ENCODE peak calls at places on chromosomes 1 and 21, in seven cellular contexts. C is IMR-90; W is PC-3; Z is HCT116; Q is CD8-positive, alpha-beta memory T cell; D is lung; G is OCI-LY7. N is an unnamed sample. For H3K4me1, the result is how much of the 10 kb centered on the place peaks cover.

GRCh38 chr21:37877171-37877570 is 39.1 kb downstream of the KCNJ6 start:
- DNase-seq in Z (no peak), C (peak), D (no peak), W (peak), G (no peak), Q (no peak), N (no peak)

GRCh38 chr1:243447844-243448243 is 192.0 kb downstream of the SDCCAG8 start:
- DNase-seq in W (no peak), D (no peak), G (no peak), Z (no peak), Q (no peak), C (no peak), N (no peak)

GRCh38 chr1:88175120-88175630 is 508.9 kb upstream of the PKN2 start:
- DNase-seq in W (no peak), G (no peak), D (no peak), Q (no peak), C (no peak), Z (no peak), N (no peak)

GRCh38 chr1:204637985-204638356 is 47.6 kb downstream of the LRRN2 start:
- DNase-seq in G (no peak), Q (no peak), C (no peak), Z (no peak), W (no peak), D (no peak), N (no peak)

GRCh38 chr1:233647083-233647482 is 33.2 kb downstream of the KCNK1 start:
- DNase-seq in D (no peak), Q (no peak), Z (no peak), G (no peak), C (no peak), W (no peak), N (no peak)

GRCh38 chr1:63929106-63929478 is 155.3 kb downstream of the ROR1 start:
- DNase-seq in D (no peak), Q (no peak), Z (no peak), C (no peak), W (no peak), G (no peak), N (no peak)

GRCh38 chr1:221729771-221730170 is 12.1 kb downstream of the DUSP10 start:
- DNase-seq in D (no peak), W (no peak), C (peak), Q (no peak), G (no peak), Z (no peak), N (no peak)

GRCh38 chr1:59360170-59360569 is 63.3 kb downstream of the FGGY start:
- DNase-seq in Z (no peak), W (peak), Q (no peak), C (peak), G (no peak), D (no peak), N (no peak)

GRCh38 chr1:54971317-54971791 is 9.1 kb upstream of the TMEM61 start:
- DNase-seq in G (no peak), C (peak), D (no peak), Z (peak), W (peak), Q (no peak), N (no peak)

GRCh38 chr1:9651565-9652378 is at the start of gene PIK3CD:
- DNase-seq in Q (peak), Z (no peak), G (peak), W (peak), D (no peak), C (peak), N (peak)

GRCh38 chr1:53140451-53140850 is 2.0 kb downstream of the SLC1A7 start:
- DNase-seq in C (no peak), Q (no peak), W (no peak), Z (no peak), D (no peak), G (no peak), N (no peak)

GRCh38 chr1:236623371-236624166 is 19.3 kb upstream of the HEATR1 start:
- DNase-seq in C (no peak), Z (no peak), G (no peak), Q (no peak), W (peak), D (no peak), N (no peak)

GRCh38 chr21:35316456-35316855 is 267.4 kb upstream of the RUNX1 start:
- DNase-seq in Q (no peak), W (no peak), Z (no peak), D (no peak), C (no peak), G (no peak), N (no peak)

GRCh38 chr1:51750218-51750617 is 128.3 kb downstream of the NRDC start:
- DNase-seq in D (no peak), W (peak), G (no peak), Z (no peak), Q (no peak), C (peak), N (no peak)

GRCh38 chr1:76268341-76268740 is 193.8 kb downstream of the ST6GALNAC3 start:
- DNase-seq in G (peak), W (no peak), C (no peak), Q (no peak), D (no peak), Z (no peak), N (no peak)

GRCh38 chr1:39115271-39116110 is 89.0 kb upstream of the MACF1 start:
- DNase-seq in G (no peak), D (no peak), C (peak), Z (no peak), Q (no peak), W (no peak), N (no peak)

DNA sequence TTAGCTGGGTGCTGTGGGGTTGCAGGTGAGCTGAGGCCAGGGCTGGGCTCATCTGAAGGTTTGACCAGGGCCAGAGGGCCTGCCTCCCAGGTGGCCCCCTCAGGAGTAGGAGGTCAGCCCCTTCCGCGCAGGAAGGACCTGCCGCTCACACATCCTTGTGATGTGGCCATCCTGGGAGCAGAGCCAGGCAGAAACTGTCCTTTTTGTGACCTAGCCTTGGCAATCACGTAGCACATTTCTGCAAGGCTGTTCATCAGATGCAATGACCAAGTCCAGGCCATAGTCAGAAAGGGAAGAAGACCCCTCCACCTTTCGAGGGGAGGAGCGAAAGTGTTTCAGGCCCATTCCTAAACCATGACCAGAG is 55.5 kb upstream of the TRAPPC10 start:
- DNase-seq in Q (no peak), D (no peak), Z (no peak), W (no peak), C (peak), G (no peak), N (no peak)
- H3K4me1 ChIP-seq in Q (under half), D (under half), Z (under half), W (under half), C (under half), G (under half), N (under half)

GRCh38 chr1:160127381-160127780 is 11.8 kb downstream of the ATP1A2 start:
- DNase-seq in W (no peak), G (no peak), C (no peak), Q (no peak), D (no peak), Z (no peak), N (no peak)
- H3K4me1 ChIP-seq in W (under half), G (under half), C (under half), Q (under half), D (under half), Z (under half), N (under half)

GRCh38 chr1:151008244-151009205 is at the start of gene PRUNE1:
- DNase-seq in Q (peak), Z (peak), C (peak), D (peak), W (peak), G (peak), N (peak)
- H3K4me1 ChIP-seq in Q (half or more), Z (under half), C (under half), D (under half), W (under half), G (half or more), N (under half)

DNA sequence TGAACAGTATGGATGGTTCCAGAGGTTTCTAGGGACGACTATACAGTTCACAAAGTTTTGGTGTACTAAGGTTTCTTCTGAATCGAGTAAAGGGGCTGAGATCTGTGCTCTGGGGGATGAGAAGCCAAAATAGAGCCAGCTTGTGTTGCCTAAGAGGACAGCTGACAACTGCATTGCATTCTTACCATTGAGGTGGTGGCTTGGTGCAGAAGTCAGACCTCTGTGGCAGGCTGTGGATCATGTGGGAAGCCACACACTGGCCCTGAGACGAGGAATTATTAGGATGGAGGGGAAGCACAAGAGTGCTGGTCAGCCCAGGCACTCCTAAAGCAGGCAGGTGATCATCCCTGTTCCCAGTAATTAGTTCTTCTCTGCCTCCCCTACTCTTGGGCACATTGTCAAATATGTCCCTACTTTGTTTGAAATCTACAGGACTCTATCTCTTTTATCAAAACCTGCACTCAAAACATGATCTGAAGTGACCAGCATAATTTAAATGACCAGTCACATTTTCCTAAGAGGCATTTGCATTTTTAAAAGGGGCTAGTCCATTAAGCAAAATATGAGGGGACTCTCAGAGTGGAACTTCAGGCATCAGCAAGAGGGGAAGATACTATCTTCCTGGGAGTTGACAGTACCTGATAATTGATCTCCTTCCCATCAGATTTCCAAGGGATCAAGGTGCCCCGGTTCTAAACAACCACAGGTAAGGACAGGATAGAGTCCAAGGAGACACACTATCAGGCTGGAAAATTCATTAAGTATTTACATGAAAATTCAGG is at the start of gene FCRLB:
- DNase-seq in Q (no peak), D (no peak), W (no peak), Z (no peak), G (no peak), C (no peak), N (no peak)
- H3K4me1 ChIP-seq in Q (under half), D (under half), W (under half), Z (half or more), G (half or more), C (under half), N (under half)

DNA sequence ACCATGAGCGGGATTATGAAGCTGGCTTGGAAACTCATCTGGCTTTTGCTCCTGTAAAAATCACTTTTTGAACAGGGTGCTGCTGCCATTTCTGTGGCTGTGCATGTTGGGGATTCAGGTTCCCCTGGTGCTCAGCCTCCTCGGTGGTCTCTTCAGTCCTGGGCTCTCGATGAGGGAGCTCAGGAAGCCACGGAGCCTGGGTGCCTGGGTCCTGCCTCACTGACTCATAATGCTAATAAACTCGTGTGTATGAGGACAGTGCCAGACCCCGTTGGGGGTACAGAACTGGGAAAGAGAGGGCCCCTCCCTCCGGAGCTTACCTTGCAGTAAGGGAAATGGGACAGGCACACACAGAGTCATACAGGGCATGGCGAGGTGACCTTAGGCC is 5.8 kb downstream of the COQ8A start:
- DNase-seq in Z (no peak), C (no peak), G (no peak), Q (no peak), W (no peak), D (no peak), N (no peak)
- H3K4me1 ChIP-seq in Z (under half), C (under half), G (under half), Q (under half), W (under half), D (under half), N (under half)

GRCh38 chr1:43056460-43056859 is 97.8 kb upstream of the SLC2A1 start:
- DNase-seq in W (no peak), G (no peak), Z (no peak), D (no peak), C (no peak), Q (no peak), N (no peak)
- H3K4me1 ChIP-seq in W (under half), G (under half), Z (under half), D (under half), C (under half), Q (under half), N (under half)

GRCh38 chr1:214028569-214028968 is 40.8 kb downstream of the PROX1 start:
- DNase-seq in G (no peak), Q (no peak), D (no peak), W (no peak), C (no peak), Z (no peak), N (no peak)

GRCh38 chr1:214027498-214027897 is 39.7 kb downstream of the PROX1 start:
- DNase-seq in D (no peak), Q (no peak), W (no peak), C (no peak), Z (no peak), G (no peak), N (peak)

GRCh38 chr1:214028095-214028494 is 40.3 kb downstream of the PROX1 start:
- DNase-seq in W (no peak), Q (no peak), G (no peak), Z (no peak), D (no peak), C (no peak), N (no peak)

GRCh38 chr1:214028999-214029406 is 41.2 kb downstream of the PROX1 start:
- DNase-seq in G (no peak), Z (no peak), D (no peak), C (no peak), Q (no peak), W (no peak), N (no peak)

DNA sequence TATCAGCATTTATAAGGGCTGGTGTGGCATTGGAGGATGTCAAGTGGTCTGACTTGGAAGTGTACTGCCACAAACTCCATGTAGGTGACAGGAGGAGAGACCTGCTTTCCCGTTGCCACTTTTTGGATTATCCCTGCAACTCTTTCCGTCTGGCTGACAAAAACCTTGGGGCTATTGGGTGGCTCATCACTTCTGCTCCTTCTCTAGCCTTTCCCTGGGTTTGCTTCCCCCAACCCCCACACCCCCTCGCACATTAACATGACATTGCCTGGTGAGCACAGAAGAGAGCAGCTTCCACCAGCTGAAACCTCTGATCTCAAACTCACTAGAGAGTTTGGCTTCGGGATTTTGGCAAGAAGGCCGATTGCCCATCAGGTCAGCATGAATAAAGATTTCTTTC is 39.2 kb downstream of the PROX1 start:
- DNase-seq in G (no peak), D (no peak), W (no peak), C (no peak), Z (no peak), Q (no peak), N (no peak)
- H3K4me1 ChIP-seq in G (under half), D (under half), W (under half), C (under half), Z (under half), Q (under half), N (under half)

DNA sequence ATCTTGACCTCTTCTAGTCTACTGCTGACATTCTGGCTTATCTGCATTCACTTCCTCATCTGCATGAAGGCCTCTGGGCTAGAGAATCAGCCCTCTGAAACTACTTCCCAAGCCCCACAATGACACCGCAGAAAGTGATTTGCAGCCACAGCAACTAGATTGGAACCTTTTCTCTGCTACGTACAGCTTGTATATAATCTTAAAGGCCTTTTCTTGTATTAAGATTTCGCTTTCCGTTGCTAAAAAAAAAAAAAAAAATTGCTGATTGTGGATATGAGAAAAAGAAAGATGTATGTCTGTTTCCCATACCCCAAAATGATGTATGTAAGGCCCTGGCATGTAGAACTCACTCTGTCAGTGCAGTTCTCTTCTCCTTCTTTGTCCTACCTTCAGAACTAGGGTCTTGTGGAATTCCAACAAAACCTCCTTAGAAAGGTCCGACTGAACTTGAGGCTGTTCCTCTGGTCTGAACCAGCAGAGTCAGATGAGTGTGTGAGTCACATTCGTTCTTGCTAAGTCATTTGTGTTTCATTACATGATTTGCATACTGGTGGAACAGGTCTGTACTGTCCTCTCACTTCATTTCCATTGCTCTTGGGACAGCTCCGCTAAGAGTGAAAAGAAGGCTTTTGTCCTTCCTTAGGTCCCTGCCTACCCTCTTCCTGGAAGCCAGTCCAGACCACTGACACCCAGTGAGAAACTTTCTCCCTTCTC is 62.7 kb downstream of the PLPP3 start:
- DNase-seq in Z (peak), C (peak), W (peak), D (peak), G (peak), Q (no peak), N (peak)
- H3K4me1 ChIP-seq in Z (under half), C (under half), W (under half), D (under half), G (under half), Q (under half), N (under half)

GRCh38 chr1:61084560-61084991 is 2.2 kb downstream of the NFIA start:
- DNase-seq in Z (no peak), C (no peak), D (no peak), Q (no peak), G (no peak), W (peak), N (no peak)

GRCh38 chr1:61083799-61084385 is 1.5 kb downstream of the NFIA start:
- DNase-seq in Q (no peak), W (peak), D (no peak), Z (no peak), C (no peak), G (no peak), N (no peak)

GRCh38 chr1:61081637-61082335 is 575 bp upstream of the NFIA start:
- DNase-seq in Z (no peak), W (peak), C (peak), D (peak), Q (peak), G (peak), N (no peak)

GRCh38 chr1:61082336-61083013 is at the start of gene NFIA:
- DNase-seq in W (peak), Z (peak), D (peak), C (peak), Q (peak), G (peak), N (peak)

GRCh38 chr1:61083014-61083798 is 845 bp downstream of the NFIA start:
- DNase-seq in Z (no peak), W (peak), Q (peak), C (no peak), G (peak), D (no peak), N (no peak)
- H3K4me1 ChIP-seq in Z (under half), W (half or more), Q (under half), C (under half), G (under half), D (under half), N (under half)

GRCh38 chr1:153374077-153374476 is 1.3 kb downstream of the S100A12 start:
- DNase-seq in Z (no peak), W (no peak), Q (no peak), G (no peak), D (no peak), C (no peak), N (no peak)

GRCh38 chr1:153368477-153368876 is 6.9 kb downstream of the S100A12 start:
- DNase-seq in C (no peak), Q (no peak), D (no peak), G (no peak), Z (no peak), W (no peak), N (no peak)

GRCh38 chr1:153366261-153366660 is 8.6 kb downstream of the S100A9 start:
- DNase-seq in C (no peak), D (no peak), Q (no peak), W (no peak), G (no peak), Z (no peak), N (no peak)

GRCh38 chr1:153375511-153375910 is at the start of gene S100A12:
- DNase-seq in Z (no peak), D (no peak), Q (no peak), G (no peak), W (peak), C (peak), N (no peak)

DNA sequence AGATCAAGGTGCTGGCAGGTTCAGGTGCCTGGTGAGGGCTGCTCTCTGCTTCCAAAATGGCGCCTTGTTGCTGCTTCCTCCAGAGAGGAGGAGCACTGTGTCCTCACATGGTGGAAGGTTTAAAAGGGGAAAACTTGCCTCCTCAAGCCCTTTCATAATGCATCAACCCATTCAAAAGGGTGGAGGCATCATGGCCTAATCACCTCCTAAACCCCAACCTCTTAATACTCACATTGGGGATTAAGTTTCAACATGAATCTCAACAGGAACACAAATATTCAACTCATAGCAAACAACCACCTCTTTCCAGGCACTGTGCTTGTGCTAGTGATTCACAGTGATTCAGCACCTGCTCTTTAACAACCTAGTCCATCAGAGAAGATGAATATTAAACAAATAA is 4.2 kb downstream of the S100A12 start:
- DNase-seq in W (peak), C (no peak), Q (no peak), Z (no peak), G (no peak), D (no peak), N (no peak)
- H3K4me1 ChIP-seq in W (under half), C (under half), Q (under half), Z (under half), G (under half), D (under half), N (under half)